ENCODE peak calls at places on chromosomes 16 and 17, in eight cellular contexts. A is stomach; X is activated CD8-positive, alpha-beta T cell treated with anti-CD3 and anti-CD28 coated beads for 36 hours; H is transverse colon; Z is fibroblast of the aortic adventitia; N is left ventricle myocardium inferior; S is thoracic aorta; E is Panc1. U is an unnamed sample.

GRCh38 chr17:13600475-13601316 is 1.0 kb downstream of the HS3ST3A1 start:
- DNase-seq in A (no peak), X (no peak), H (no peak), Z (no peak), N (no peak), S (no peak), E (no peak), U (peak)

GRCh38 chr17:40915199-40915661 is 22.2 kb downstream of the KRT23 start:
- DNase-seq in A (no peak), X (no peak), H (no peak), Z (peak), N (no peak), S (no peak), E (no peak), U (no peak)

GRCh38 chr17:28953444-28954118 is 2.3 kb upstream of the PHF12 start:
- DNase-seq in A (peak), X (peak), H (peak), Z (peak), N (no peak), S (no peak), E (peak), U (peak)

GRCh38 chr17:11757796-11758195 is 159.5 kb downstream of the DNAH9 start:
- DNase-seq in A (no peak), X (no peak), H (no peak), Z (no peak), N (no peak), S (no peak), E (no peak), U (no peak)

GRCh38 chr17:75633484-75634375 is 496 bp downstream of the SMIM5 start:
- DNase-seq in A (peak), X (peak), H (peak), Z (peak), N (peak), S (peak), E (peak), U (peak)

GRCh38 chr16:20610192-20610891 is 34.2 kb upstream of the ACSM2B start:
- DNase-seq in A (no peak), X (no peak), H (no peak), Z (no peak), N (no peak), S (no peak), E (no peak), U (no peak)

GRCh38 chr17:17564896-17565295 is 26.6 kb downstream of the PEMT start:
- DNase-seq in A (no peak), X (no peak), H (no peak), Z (no peak), N (no peak), S (no peak), E (no peak), U (no peak)

GRCh38 chr16:2898831-2899563 is 12.7 kb upstream of the FLYWCH1 start:
- DNase-seq in A (no peak), X (no peak), H (no peak), Z (no peak), N (no peak), S (no peak), E (no peak), U (no peak)

GRCh38 chr16:68644715-68645493 is at the start of gene CDH3:
- DNase-seq in A (peak), X (peak), H (peak), Z (no peak), N (no peak), S (no peak), E (no peak), U (peak)

GRCh38 chr16:74936902-74937560 is 47.9 kb downstream of the WDR59 start:
- DNase-seq in A (no peak), X (peak), H (no peak), Z (peak), N (no peak), S (no peak), E (no peak), U (no peak)

GRCh38 chr17:17824780-17825614 is 11.8 kb downstream of the SREBF1 start:
- DNase-seq in A (no peak), X (no peak), H (no peak), Z (no peak), N (no peak), S (no peak), E (no peak), U (no peak)

GRCh38 chr16:50165473-50165872 is 12.4 kb downstream of the TENT4B start:
- DNase-seq in A (no peak), X (no peak), H (no peak), Z (no peak), N (no peak), S (no peak), E (no peak), U (no peak)

GRCh38 chr16:23557779-23558330 is 328 bp downstream of the UBFD1 start:
- DNase-seq in A (no peak), X (peak), H (peak), Z (peak), N (no peak), S (no peak), E (no peak), U (peak)

DNA sequence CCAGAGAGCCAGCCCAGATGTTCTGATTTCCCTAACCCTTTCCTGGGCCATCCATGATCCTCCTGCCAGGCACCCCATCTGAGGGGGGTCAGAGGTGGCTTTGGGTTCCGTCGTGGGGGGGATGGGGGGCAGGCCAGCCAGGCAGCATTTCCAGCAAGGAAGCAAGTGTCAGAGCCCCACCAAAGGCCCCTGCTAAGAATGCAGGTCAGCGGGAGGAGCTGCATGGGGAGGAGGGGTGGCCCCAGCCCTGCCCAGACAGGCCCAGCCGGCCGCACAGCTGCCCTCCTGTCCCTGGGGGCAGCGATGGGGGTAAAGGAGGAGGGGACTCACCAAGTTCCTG is 2.3 kb upstream of the SCRN2 start:
- DNase-seq in A (no peak), X (no peak), H (no peak), Z (no peak), N (no peak), S (no peak), E (no peak), U (no peak)
- TF ChIP-seq CTCF in A (no peak), X (no peak), H (no peak), Z (no peak), N (no peak), S (no peak), E (peak), U (peak)

GRCh38 chr17:42018988-42019387 is 902 bp upstream of the NKIRAS2 start:
- DNase-seq in A (no peak), X (no peak), H (no peak), Z (no peak), N (no peak), S (no peak), E (no peak), U (no peak)

GRCh38 chr17:42018339-42018738 is 1.1 kb upstream of the DNAJC7 start:
- DNase-seq in A (no peak), X (peak), H (no peak), Z (no peak), N (no peak), S (no peak), E (no peak), U (no peak)

GRCh38 chr17:42017866-42018200 is 594 bp upstream of the DNAJC7 start:
- DNase-seq in A (no peak), X (peak), H (no peak), Z (no peak), N (no peak), S (no peak), E (no peak), U (no peak)

GRCh38 chr17:42016952-42017865 is at the start of gene DNAJC7:
- DNase-seq in A (peak), X (peak), H (peak), Z (peak), N (peak), S (peak), E (peak), U (peak)

GRCh38 chr17:42019509-42020404 is at the start of gene NKIRAS2:
- DNase-seq in A (peak), X (peak), H (peak), Z (peak), N (peak), S (peak), E (peak), U (peak)
- TF ChIP-seq CTCF in A (peak), X (peak), H (peak), Z (peak), N (peak), S (peak), E (peak), U (peak)

GRCh38 chr17:61312406-61313295 is 87.0 kb upstream of the TBX2 start:
- DNase-seq in A (no peak), X (no peak), H (no peak), Z (no peak), N (no peak), S (no peak), E (no peak), U (no peak)
- TF ChIP-seq CTCF in A (no peak), X (no peak), H (no peak), Z (no peak), N (no peak), S (no peak), E (no peak), U (no peak)

DNA sequence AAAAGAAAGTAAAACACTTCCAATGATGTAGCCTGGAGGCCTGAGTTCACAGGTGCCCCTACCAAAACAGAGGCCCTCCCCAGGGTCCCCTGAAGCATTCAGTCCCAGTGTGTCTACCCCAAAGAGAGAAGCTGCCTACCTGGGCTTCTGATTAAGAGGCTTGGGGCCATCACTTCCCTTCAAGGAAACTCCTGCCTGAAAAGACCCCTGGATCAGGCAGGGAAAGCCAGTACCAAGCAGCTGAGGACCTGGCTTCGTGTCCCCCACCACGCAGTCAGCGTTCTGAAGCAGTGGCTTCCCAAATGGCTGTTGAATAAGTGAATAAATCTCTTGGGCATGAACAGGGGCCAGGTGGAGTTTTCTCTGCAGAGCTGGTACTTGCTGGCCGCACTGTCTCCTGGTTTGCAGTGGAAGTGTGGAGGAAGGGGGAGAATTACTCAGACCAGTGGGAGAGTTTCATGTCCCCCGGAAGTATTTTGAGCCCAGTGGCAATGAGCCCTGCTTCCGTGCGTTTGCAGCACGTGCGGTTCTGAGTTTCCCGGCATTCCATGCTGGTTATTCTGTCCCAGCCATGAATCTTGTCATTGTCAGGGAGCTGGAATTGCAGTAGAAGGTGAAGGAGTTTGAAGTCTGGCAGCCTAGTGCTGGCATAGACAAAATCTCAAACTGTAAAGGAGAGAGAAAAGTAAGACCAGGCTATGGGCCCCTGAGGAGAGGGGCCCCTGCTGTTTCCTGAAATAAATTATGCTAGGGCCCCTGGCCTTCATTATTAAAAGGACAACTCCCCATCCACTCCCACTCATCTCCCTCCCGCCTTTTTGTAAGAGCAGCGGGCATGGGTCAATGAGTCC is 27.0 kb downstream of the RMI2 start:
- DNase-seq in A (no peak), X (no peak), H (no peak), Z (no peak), N (no peak), S (no peak), E (no peak), U (no peak)
- TF ChIP-seq CTCF in A (no peak), X (peak), H (peak), Z (no peak), N (no peak), S (no peak), E (no peak), U (peak)